ENCODE peak calls at places on chromosomes 2 and 18, in nine cellular contexts. A, C, W, G, D, F, T, J and P are unnamed samples.

GRCh38 chr18:46916551-46917107 is 678 bp downstream of the PIAS2 start:
- DNase-seq in A (no peak), C (peak; percentile 51), W (peak; percentile 52), G (peak; percentile 67), D (no peak), F (peak; percentile 32), T (no peak), J (no peak), P (no peak)

GRCh38 chr18:57231846-57232245 is 85.0 kb downstream of the BOD1L2 start:
- DNase-seq in A (no peak), C (no peak), W (no peak), G (no peak), D (no peak), F (no peak), T (no peak), J (no peak), P (no peak)

GRCh38 chr2:182866461-182867369 is at the start of gene FRZB:
- DNase-seq in A (peak; percentile 79), C (no peak), W (no peak), G (peak; percentile 69), D (no peak), F (no peak), T (peak; percentile 78), J (peak; percentile 70), P (no peak)

GRCh38 chr18:75231053-75231406 is 20.4 kb downstream of the TSHZ1 start:
- DNase-seq in A (no peak), C (no peak), W (no peak), G (no peak), D (no peak), F (no peak), T (no peak), J (no peak), P (no peak)

GRCh38 chr2:140186201-140186775 is 1406.1 kb upstream of the NXPH2 start:
- DNase-seq in A (no peak), C (no peak), W (no peak), G (no peak), D (no peak), F (no peak), T (no peak), J (no peak), P (no peak)

GRCh38 chr2:132417430-132418035 is 928 bp downstream of the GPR39 start:
- DNase-seq in A (peak; percentile 75), C (no peak), W (no peak), G (no peak), D (no peak), F (no peak), T (no peak), J (no peak), P (no peak)

GRCh38 chr18:832085-832681 is 20.1 kb upstream of the YES1 start:
- DNase-seq in A (peak; percentile 81), C (peak; percentile 46), W (no peak), G (no peak), D (no peak), F (no peak), T (no peak), J (no peak), P (no peak)

GRCh38 chr2:10534514-10535250 is 86.6 kb upstream of the ODC1 start:
- DNase-seq in A (peak; percentile 66), C (no peak), W (no peak), G (no peak), D (no peak), F (no peak), T (no peak), J (no peak), P (no peak)

GRCh38 chr18:32139835-32140283 is 48.2 kb downstream of the RNF138 start:
- DNase-seq in A (no peak), C (no peak), W (no peak), G (no peak), D (no peak), F (no peak), T (no peak), J (no peak), P (no peak)

GRCh38 chr2:115190459-115190858 is 748.0 kb downstream of the DPP10 start:
- DNase-seq in A (no peak), C (no peak), W (no peak), G (no peak), D (no peak), F (no peak), T (no peak), J (no peak), P (no peak)